ENCODE peak calls at places on chromosomes 1 and 21, in four cellular contexts. One of them, this sample, is unnamed.

GRCh38 chr21:37257526-37257966 is 9.6 kb downstream of the VPS26C start:
- DNase-seq in HCT116: no peak
- DNase-seq in MM.1S: no peak
- DNase-seq in OCI-LY7: no peak
- DNase-seq in this sample: no peak

GRCh38 chr1:243493156-243494129 is 237.6 kb downstream of the SDCCAG8 start:
- DNase-seq in MM.1S: no peak
- DNase-seq in HCT116: no peak
- DNase-seq in OCI-LY7: no peak
- DNase-seq in this sample: no peak

GRCh38 chr1:24929876-24930702 is at the start of gene RUNX3:
- DNase-seq in HCT116: peak; percentile 58
- DNase-seq in MM.1S: peak; percentile 96
- DNase-seq in OCI-LY7: peak; percentile 97
- DNase-seq in this sample: peak; percentile 45

GRCh38 chr1:170657275-170657853 is 6.6 kb upstream of the PRRX1 start:
- DNase-seq in HCT116: no peak
- DNase-seq in MM.1S: no peak
- DNase-seq in OCI-LY7: no peak
- DNase-seq in this sample: no peak

GRCh38 chr1:55823521-55824296 is 608.5 kb upstream of the USP24 start:
- DNase-seq in MM.1S: no peak
- DNase-seq in OCI-LY7: no peak
- DNase-seq in HCT116: no peak
- DNase-seq in this sample: no peak

GRCh38 chr1:179877586-179878265 is at the start of gene TOR1AIP2:
- DNase-seq in OCI-LY7: peak; percentile 91
- DNase-seq in MM.1S: peak; percentile 92
- DNase-seq in HCT116: peak; percentile 74
- DNase-seq in this sample: peak; percentile 94

GRCh38 chr1:48470506-48470905 is 1.5 kb downstream of the SPATA6 start:
- DNase-seq in HCT116: no peak
- DNase-seq in MM.1S: no peak
- DNase-seq in OCI-LY7: no peak
- DNase-seq in this sample: no peak

GRCh38 chr1:170807432-170807831 is 127.9 kb upstream of the MROH9 start:
- DNase-seq in OCI-LY7: no peak
- DNase-seq in HCT116: peak; percentile 56
- DNase-seq in MM.1S: no peak
- DNase-seq in this sample: no peak

GRCh38 chr1:23574265-23574754 is 15.0 kb upstream of the ID3 start:
- DNase-seq in OCI-LY7: peak; percentile 89
- DNase-seq in MM.1S: no peak
- DNase-seq in HCT116: no peak
- DNase-seq in this sample: no peak

GRCh38 chr1:209651148-209651547 is 1.1 kb downstream of the LAMB3 start:
- DNase-seq in HCT116: peak; percentile 67
- DNase-seq in MM.1S: peak; percentile 44
- DNase-seq in OCI-LY7: no peak
- DNase-seq in this sample: peak; percentile 82

GRCh38 chr1:2132222-2133038 is 62.1 kb downstream of the FAAP20 start:
- DNase-seq in OCI-LY7: no peak
- DNase-seq in HCT116: no peak
- DNase-seq in MM.1S: no peak
- DNase-seq in this sample: peak; percentile 63

GRCh38 chr1:206002160-206002559 is 1.0 kb downstream of the RAB7B start:
- DNase-seq in OCI-LY7: no peak
- DNase-seq in HCT116: no peak
- DNase-seq in MM.1S: no peak
- DNase-seq in this sample: no peak

GRCh38 chr1:93154898-93155297 is 25.3 kb downstream of the TMED5 start:
- DNase-seq in MM.1S: no peak
- DNase-seq in OCI-LY7: no peak
- DNase-seq in HCT116: no peak
- DNase-seq in this sample: no peak

GRCh38 chr1:3314561-3315271 is 139.7 kb upstream of the ARHGEF16 start:
- DNase-seq in MM.1S: no peak
- DNase-seq in HCT116: no peak
- DNase-seq in OCI-LY7: no peak
- DNase-seq in this sample: peak; percentile 49

GRCh38 chr1:245337829-245338484 is 183.2 kb downstream of the KIF26B start:
- DNase-seq in MM.1S: peak; percentile 19
- DNase-seq in HCT116: no peak
- DNase-seq in OCI-LY7: peak; percentile 2
- DNase-seq in this sample: peak; percentile 30

GRCh38 chr1:63954187-63954586 is 180.4 kb downstream of the ROR1 start:
- DNase-seq in OCI-LY7: no peak
- DNase-seq in HCT116: no peak
- DNase-seq in MM.1S: no peak
- DNase-seq in this sample: no peak

GRCh38 chr1:161307892-161308638 is 1.7 kb downstream of the MPZ start:
- DNase-seq in HCT116: no peak
- DNase-seq in MM.1S: no peak
- DNase-seq in OCI-LY7: no peak
- DNase-seq in this sample: no peak

GRCh38 chr1:47533176-47534039 is 95.6 kb downstream of the FOXD2 start:
- DNase-seq in MM.1S: peak; percentile 11
- DNase-seq in HCT116: no peak
- DNase-seq in OCI-LY7: no peak
- DNase-seq in this sample: peak; percentile 75

GRCh38 chr1:61361971-61362370 is 279.6 kb downstream of the NFIA start:
- DNase-seq in HCT116: no peak
- DNase-seq in OCI-LY7: no peak
- DNase-seq in MM.1S: no peak
- DNase-seq in this sample: no peak

GRCh38 chr1:111204211-111204883 is 3.9 kb upstream of the DENND2D start:
- DNase-seq in HCT116: peak; percentile 31
- DNase-seq in MM.1S: peak; percentile 62
- DNase-seq in OCI-LY7: peak; percentile 76
- DNase-seq in this sample: peak; percentile 35

GRCh38 chr1:179812501-179813292 is 64.9 kb downstream of the TOR1AIP2 start:
- DNase-seq in MM.1S: no peak
- DNase-seq in OCI-LY7: no peak
- DNase-seq in HCT116: no peak
- DNase-seq in this sample: no peak

GRCh38 chr21:31880816-31881215 is 8.0 kb downstream of the HUNK start:
- DNase-seq in HCT116: no peak
- DNase-seq in MM.1S: no peak
- DNase-seq in OCI-LY7: no peak
- DNase-seq in this sample: no peak

GRCh38 chr1:95007687-95008086 is 65.1 kb downstream of the ALG14 start:
- DNase-seq in OCI-LY7: no peak
- DNase-seq in MM.1S: no peak
- DNase-seq in HCT116: no peak
- DNase-seq in this sample: no peak

GRCh38 chr1:195345149-195345548 is 1263.1 kb downstream of the KCNT2 start:
- DNase-seq in OCI-LY7: no peak
- DNase-seq in MM.1S: no peak
- DNase-seq in HCT116: peak; percentile 62
- DNase-seq in this sample: peak; percentile 29

GRCh38 chr1:32539584-32540571 is 651 bp downstream of the ZBTB8A start:
- DNase-seq in MM.1S: peak; percentile 49
- DNase-seq in OCI-LY7: peak; percentile 11
- DNase-seq in HCT116: no peak
- DNase-seq in this sample: peak; percentile 77

GRCh38 chr1:32541064-32541566 is 1.9 kb downstream of the ZBTB8A start:
- DNase-seq in HCT116: no peak
- DNase-seq in MM.1S: no peak
- DNase-seq in OCI-LY7: no peak
- DNase-seq in this sample: no peak

GRCh38 chr1:32536764-32537163 is 2.5 kb upstream of the ZBTB8A start:
- DNase-seq in MM.1S: no peak
- DNase-seq in OCI-LY7: no peak
- DNase-seq in HCT116: no peak
- DNase-seq in this sample: no peak

GRCh38 chr1:32540589-32540988 is 1.4 kb downstream of the ZBTB8A start:
- DNase-seq in HCT116: no peak
- DNase-seq in OCI-LY7: no peak
- DNase-seq in MM.1S: no peak
- DNase-seq in this sample: no peak

DNA sequence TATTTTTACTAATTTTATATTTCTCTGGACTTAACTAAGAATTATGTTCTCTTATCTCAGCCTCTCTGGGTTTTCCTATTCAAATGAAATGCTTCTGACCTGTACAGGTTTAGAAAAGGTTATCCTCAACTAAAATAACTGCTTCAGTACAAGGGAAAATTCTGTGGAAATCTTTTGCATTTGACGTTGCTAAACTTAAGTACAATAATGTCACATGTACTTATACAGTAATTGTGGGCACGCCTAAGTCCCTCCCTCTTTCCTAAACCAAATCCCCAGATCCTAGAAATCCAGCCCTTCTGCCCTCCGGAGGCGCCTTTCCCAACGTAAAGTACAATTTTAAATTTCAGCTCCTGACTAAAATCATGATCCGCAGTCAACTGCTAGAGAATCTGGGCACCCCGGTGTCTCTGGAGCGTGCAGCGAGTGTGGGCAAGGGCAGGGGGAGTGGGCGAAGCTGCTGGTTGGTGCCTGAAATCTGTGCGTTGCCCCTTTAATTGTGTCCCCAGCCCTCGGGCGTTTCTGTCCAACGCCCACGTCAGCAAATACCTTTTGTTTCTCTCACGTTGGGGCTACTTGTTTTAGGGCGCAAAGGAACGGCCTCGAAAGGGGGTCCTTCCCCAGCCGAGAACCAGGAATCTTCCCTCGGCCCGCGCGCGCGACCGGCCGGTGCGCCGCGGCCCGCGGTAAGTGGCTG is at the start of gene ZBTB8A:
- DNase-seq in OCI-LY7: peak; percentile 5
- DNase-seq in HCT116: peak; percentile 54
- DNase-seq in MM.1S: peak; percentile 48
- DNase-seq in this sample: peak; percentile 70
- TF ChIP-seq EZH2phosphoT487 in OCI-LY7: peak; percentile 97
- TF ChIP-seq EZH2phosphoT487 in HCT116: no peak
- TF ChIP-seq EZH2phosphoT487 in MM.1S: no peak
- TF ChIP-seq EZH2phosphoT487 in this sample: no peak

GRCh38 chr1:44777547-44777946 is 2.2 kb downstream of the RPS8 start:
- DNase-seq in HCT116: no peak
- DNase-seq in MM.1S: no peak
- DNase-seq in OCI-LY7: no peak
- DNase-seq in this sample: no peak
- TF ChIP-seq EZH2phosphoT487 in HCT116: no peak
- TF ChIP-seq EZH2phosphoT487 in MM.1S: no peak
- TF ChIP-seq EZH2phosphoT487 in OCI-LY7: no peak
- TF ChIP-seq EZH2phosphoT487 in this sample: no peak

GRCh38 chr1:20112279-20113000 is 6.9 kb downstream of the PLA2G2D start:
- DNase-seq in HCT116: no peak
- DNase-seq in OCI-LY7: no peak
- DNase-seq in MM.1S: peak; percentile 21
- DNase-seq in this sample: no peak
- TF ChIP-seq EZH2phosphoT487 in HCT116: no peak
- TF ChIP-seq EZH2phosphoT487 in OCI-LY7: no peak
- TF ChIP-seq EZH2phosphoT487 in MM.1S: no peak
- TF ChIP-seq EZH2phosphoT487 in this sample: no peak

GRCh38 chr1:116879478-116880133 is 30.1 kb upstream of the PTGFRN start:
- DNase-seq in MM.1S: no peak
- DNase-seq in OCI-LY7: no peak
- DNase-seq in HCT116: no peak
- DNase-seq in this sample: no peak

GRCh38 chr1:116878804-116879477 is 30.8 kb upstream of the PTGFRN start:
- DNase-seq in HCT116: peak; percentile 18
- DNase-seq in MM.1S: no peak
- DNase-seq in OCI-LY7: no peak
- DNase-seq in this sample: peak; percentile 42

GRCh38 chr1:116880952-116881351 is 28.8 kb upstream of the PTGFRN start:
- DNase-seq in HCT116: no peak
- DNase-seq in OCI-LY7: no peak
- DNase-seq in MM.1S: no peak
- DNase-seq in this sample: no peak

GRCh38 chr1:116882866-116883265 is 26.9 kb upstream of the PTGFRN start:
- DNase-seq in MM.1S: no peak
- DNase-seq in OCI-LY7: no peak
- DNase-seq in HCT116: no peak
- DNase-seq in this sample: no peak

GRCh38 chr1:116881879-116882520 is 27.7 kb upstream of the PTGFRN start:
- DNase-seq in HCT116: no peak
- DNase-seq in OCI-LY7: peak; percentile 4
- DNase-seq in MM.1S: no peak
- DNase-seq in this sample: peak; percentile 61
- TF ChIP-seq EZH2phosphoT487 in HCT116: no peak
- TF ChIP-seq EZH2phosphoT487 in OCI-LY7: no peak
- TF ChIP-seq EZH2phosphoT487 in MM.1S: no peak
- TF ChIP-seq EZH2phosphoT487 in this sample: no peak

DNA sequence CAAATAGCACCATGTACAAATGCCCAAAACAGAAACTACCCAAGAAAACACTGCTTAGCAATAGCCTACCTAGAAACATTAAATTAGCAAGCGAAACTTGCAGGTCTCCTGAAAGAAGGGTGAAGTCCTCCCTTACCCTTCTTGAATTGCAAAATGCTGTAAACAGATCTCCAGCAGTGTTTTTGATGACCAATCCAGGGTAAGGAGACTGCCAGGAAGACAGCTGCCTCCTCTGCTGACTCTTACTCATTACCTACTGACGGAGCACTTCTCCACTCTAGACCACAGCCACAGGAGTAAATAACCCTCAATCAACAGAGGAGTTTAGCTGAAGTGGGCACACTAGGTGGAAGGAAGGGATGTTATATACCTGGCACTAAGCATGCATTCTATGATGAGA is 32.2 kb upstream of the GADD45A start:
- DNase-seq in MM.1S: peak; percentile 89
- DNase-seq in OCI-LY7: no peak
- DNase-seq in HCT116: no peak
- DNase-seq in this sample: no peak
- TF ChIP-seq EZH2phosphoT487 in MM.1S: no peak
- TF ChIP-seq EZH2phosphoT487 in OCI-LY7: no peak
- TF ChIP-seq EZH2phosphoT487 in HCT116: no peak
- TF ChIP-seq EZH2phosphoT487 in this sample: no peak

DNA sequence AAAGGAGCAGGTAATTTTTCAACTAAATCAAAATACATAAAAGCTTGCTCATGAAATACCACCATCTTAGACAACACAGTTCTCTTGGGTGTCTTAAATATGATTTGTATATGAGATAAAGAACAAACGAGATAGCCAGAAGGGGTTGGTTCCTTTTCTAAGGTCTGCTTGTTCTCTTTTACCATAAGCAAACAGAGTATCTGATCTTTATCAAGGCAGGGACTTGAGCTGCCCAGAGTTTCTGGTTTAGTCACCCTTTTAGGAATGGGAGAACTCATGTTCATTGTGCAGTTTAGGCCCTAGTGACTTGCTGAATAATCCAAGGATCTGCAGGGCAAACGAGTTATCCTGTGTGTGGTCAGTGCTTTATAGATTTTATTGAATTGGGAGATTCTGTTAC is 3.0 kb upstream of the SUCO start:
- DNase-seq in OCI-LY7: no peak
- DNase-seq in MM.1S: no peak
- DNase-seq in HCT116: no peak
- DNase-seq in this sample: no peak
- TF ChIP-seq EZH2phosphoT487 in OCI-LY7: no peak
- TF ChIP-seq EZH2phosphoT487 in MM.1S: no peak
- TF ChIP-seq EZH2phosphoT487 in HCT116: no peak
- TF ChIP-seq EZH2phosphoT487 in this sample: no peak

DNA sequence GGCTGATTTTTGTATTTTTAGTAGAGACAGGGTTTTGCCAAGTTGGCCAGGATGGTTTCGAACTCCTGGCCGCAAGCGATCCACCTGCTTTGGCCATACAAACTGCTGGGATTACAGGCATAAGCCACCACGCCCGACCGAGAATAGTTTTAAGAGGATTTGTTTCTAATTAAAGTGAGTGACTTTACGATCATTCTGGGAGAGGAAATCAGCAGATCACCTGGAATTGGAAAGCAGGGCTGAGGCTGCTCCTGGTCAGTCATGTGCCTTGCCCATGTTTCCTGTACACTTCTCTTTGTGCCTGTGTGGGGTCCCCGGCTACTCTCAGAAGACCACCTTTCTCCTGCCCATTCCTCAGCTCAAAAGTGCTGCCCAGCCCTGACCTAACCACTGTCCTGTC is 33.9 kb downstream of the ZBTB8B start:
- DNase-seq in OCI-LY7: no peak
- DNase-seq in HCT116: no peak
- DNase-seq in MM.1S: no peak
- DNase-seq in this sample: no peak
- TF ChIP-seq EZH2phosphoT487 in OCI-LY7: no peak
- TF ChIP-seq EZH2phosphoT487 in HCT116: no peak
- TF ChIP-seq EZH2phosphoT487 in MM.1S: no peak
- TF ChIP-seq EZH2phosphoT487 in this sample: no peak